ENCODE peak calls at places on chromosome 10, in eight cellular contexts. U is H54, P is uterus, B is upper lobe of left lung, Q is lower leg skin, S is IMR-90, E is K562, T is A549. M is an unnamed sample.

GRCh38 chr10:70595566-70596016 is 7.0 kb downstream of the PRF1 start:
- DNase-seq in U (no peak), P (no peak), B (no peak), Q (no peak), S (no peak), E (peak; percentile 60), T (no peak), M (no peak)

GRCh38 chr10:99292159-99292558 is 37.0 kb upstream of the CNNM1 start:
- DNase-seq in U (no peak), P (no peak), B (no peak), Q (no peak), S (peak; percentile 67), E (no peak), T (no peak), M (no peak)

GRCh38 chr10:82211331-82211730 is 336.3 kb downstream of the NRG3 start:
- DNase-seq in U (no peak), P (no peak), B (no peak), Q (no peak), S (no peak), E (no peak), T (no peak), M (no peak)

GRCh38 chr10:25522946-25523608 is 348.3 kb downstream of the GPR158 start:
- DNase-seq in U (peak; percentile 17), P (no peak), B (no peak), Q (no peak), S (no peak), E (no peak), T (no peak), M (no peak)

GRCh38 chr10:24622781-24623301 is 100.8 kb downstream of the ARHGAP21 start:
- DNase-seq in U (no peak), P (no peak), B (no peak), Q (no peak), S (peak; percentile 66), E (no peak), T (no peak), M (no peak)

GRCh38 chr10:7410800-7411670 is at the start of gene SFMBT2:
- DNase-seq in U (peak; percentile 57), P (peak; percentile 66), B (peak; percentile 93), Q (no peak), S (peak; percentile 49), E (peak; percentile 81), T (peak; percentile 75), M (peak; percentile 72)

GRCh38 chr10:131049051-131049450 is 262.5 kb downstream of the TCERG1L start:
- DNase-seq in U (no peak), P (no peak), B (no peak), Q (no peak), S (no peak), E (no peak), T (no peak), M (no peak)

GRCh38 chr10:89206402-89207180 is 526 bp downstream of the CH25H start:
- DNase-seq in U (no peak), P (peak; percentile 34), B (peak; percentile 86), Q (peak; percentile 30), S (peak; percentile 24), E (no peak), T (no peak), M (no peak)

GRCh38 chr10:70535451-70535850 is 56.9 kb downstream of the PALD1 start:
- DNase-seq in U (no peak), P (no peak), B (no peak), Q (no peak), S (no peak), E (no peak), T (no peak), M (no peak)

GRCh38 chr10:31419394-31420063 is 100.5 kb downstream of the ZEB1 start:
- DNase-seq in U (no peak), P (no peak), B (no peak), Q (no peak), S (peak; percentile 55), E (no peak), T (no peak), M (no peak)

GRCh38 chr10:86594535-86594934 is 59.8 kb upstream of the OPN4 start:
- DNase-seq in U (no peak), P (no peak), B (no peak), Q (no peak), S (peak; percentile 60), E (no peak), T (no peak), M (no peak)

GRCh38 chr10:44132361-44133289 is 252.3 kb downstream of the CXCL12 start:
- DNase-seq in U (no peak), P (peak; percentile 22), B (no peak), Q (peak; percentile 70), S (no peak), E (no peak), T (no peak), M (no peak)

GRCh38 chr10:112360308-112361270 is 13.3 kb upstream of the ACSL5 start:
- DNase-seq in U (peak; percentile 68), P (no peak), B (no peak), Q (peak; percentile 83), S (peak; percentile 21), E (no peak), T (no peak), M (no peak)

GRCh38 chr10:121597504-121598241 is 571 bp downstream of the FGFR2 start:
- DNase-seq in U (no peak), P (peak; percentile 41), B (peak; percentile 87), Q (no peak), S (no peak), E (no peak), T (no peak), M (no peak)

GRCh38 chr10:49327036-49327813 is 28.3 kb downstream of the C10orf71 start:
- DNase-seq in U (no peak), P (no peak), B (no peak), Q (no peak), S (no peak), E (no peak), T (no peak), M (no peak)

GRCh38 chr10:394061-394438 is 258.8 kb downstream of the ZMYND11 start:
- DNase-seq in U (no peak), P (no peak), B (no peak), Q (no peak), S (no peak), E (no peak), T (no peak), M (no peak)

GRCh38 chr10:131427901-131428300 is 116.4 kb upstream of the TCERG1L start:
- DNase-seq in U (no peak), P (no peak), B (no peak), Q (no peak), S (no peak), E (no peak), T (no peak), M (no peak)

GRCh38 chr10:29858352-29859267 is 200.8 kb downstream of the JCAD start:
- DNase-seq in U (peak; percentile 48), P (peak; percentile 63), B (no peak), Q (no peak), S (peak; percentile 82), E (no peak), T (peak; percentile 70), M (no peak)

GRCh38 chr10:12406764-12407400 is 57.5 kb downstream of the CAMK1D start:
- DNase-seq in U (no peak), P (no peak), B (peak; percentile 43), Q (no peak), S (no peak), E (no peak), T (no peak), M (peak; percentile 26)

GRCh38 chr10:124509836-124510535 is 48.4 kb downstream of the LHPP start:
- DNase-seq in U (no peak), P (no peak), B (no peak), Q (no peak), S (no peak), E (no peak), T (no peak), M (no peak)

DNA sequence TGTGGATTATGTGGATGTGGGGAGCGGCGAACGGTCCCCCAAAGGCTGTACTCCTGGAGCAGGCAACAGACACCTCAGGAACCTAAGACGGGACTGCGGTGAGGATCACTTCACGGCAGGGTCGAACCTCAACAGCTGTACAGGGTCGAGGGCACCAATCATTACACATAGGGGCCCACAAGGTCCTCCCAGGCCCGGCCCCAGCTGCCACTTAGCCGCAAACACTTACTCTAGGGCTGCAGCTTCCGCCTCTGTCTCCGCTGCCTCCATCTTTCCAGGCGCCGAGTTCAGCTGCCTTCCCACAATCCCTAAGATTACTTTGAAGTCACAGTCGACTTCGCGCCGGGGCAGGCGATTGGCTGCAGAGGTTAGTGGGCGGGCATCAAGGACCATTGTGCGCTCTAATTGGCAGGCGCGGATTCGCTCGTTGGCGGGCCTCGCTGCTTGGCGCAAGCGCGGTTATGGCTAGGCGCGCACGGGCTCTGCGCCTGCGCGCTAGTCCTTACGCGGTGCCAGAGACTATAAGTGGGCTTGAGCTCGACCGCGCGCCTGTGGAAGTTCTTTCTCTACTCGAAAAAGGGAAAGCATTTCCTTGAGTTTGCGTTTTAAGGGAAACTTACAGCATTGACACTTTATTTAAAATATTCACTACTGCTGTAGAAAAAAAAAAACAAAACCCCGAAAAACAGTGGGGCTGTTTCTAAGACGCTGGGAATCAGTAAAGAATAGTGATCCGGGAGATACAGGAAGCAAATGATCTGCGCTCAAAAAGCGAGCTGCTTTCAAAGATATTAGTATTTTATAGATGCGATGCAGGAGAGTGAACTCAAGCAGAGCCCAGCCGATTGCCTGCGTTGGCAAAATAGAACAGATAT is at the start of gene ZWINT:
- DNase-seq in U (peak; percentile 83), P (peak; percentile 94), B (peak; percentile 98), Q (peak; percentile 94), S (peak; percentile 95), E (peak; percentile 94), T (peak; percentile 79), M (peak; percentile 98)
- TF ChIP-seq POLR2A in U (peak; percentile 68), P (no peak), B (peak; percentile 32), Q (no peak), S (peak; percentile 56), E (peak; percentile 96), T (peak; percentile 59), M (peak; percentile 93)

GRCh38 chr10:79904671-79905321 is 44.1 kb downstream of the SFTPD start:
- DNase-seq in U (peak; percentile 58), P (peak; percentile 59), B (peak; percentile 94), Q (no peak), S (peak; percentile 41), E (peak; percentile 12), T (no peak), M (peak; percentile 84)
- TF ChIP-seq POLR2A in U (peak; percentile 51), P (no peak), B (peak; percentile 45), Q (no peak), S (no peak), E (no peak), T (no peak), M (no peak)

DNA sequence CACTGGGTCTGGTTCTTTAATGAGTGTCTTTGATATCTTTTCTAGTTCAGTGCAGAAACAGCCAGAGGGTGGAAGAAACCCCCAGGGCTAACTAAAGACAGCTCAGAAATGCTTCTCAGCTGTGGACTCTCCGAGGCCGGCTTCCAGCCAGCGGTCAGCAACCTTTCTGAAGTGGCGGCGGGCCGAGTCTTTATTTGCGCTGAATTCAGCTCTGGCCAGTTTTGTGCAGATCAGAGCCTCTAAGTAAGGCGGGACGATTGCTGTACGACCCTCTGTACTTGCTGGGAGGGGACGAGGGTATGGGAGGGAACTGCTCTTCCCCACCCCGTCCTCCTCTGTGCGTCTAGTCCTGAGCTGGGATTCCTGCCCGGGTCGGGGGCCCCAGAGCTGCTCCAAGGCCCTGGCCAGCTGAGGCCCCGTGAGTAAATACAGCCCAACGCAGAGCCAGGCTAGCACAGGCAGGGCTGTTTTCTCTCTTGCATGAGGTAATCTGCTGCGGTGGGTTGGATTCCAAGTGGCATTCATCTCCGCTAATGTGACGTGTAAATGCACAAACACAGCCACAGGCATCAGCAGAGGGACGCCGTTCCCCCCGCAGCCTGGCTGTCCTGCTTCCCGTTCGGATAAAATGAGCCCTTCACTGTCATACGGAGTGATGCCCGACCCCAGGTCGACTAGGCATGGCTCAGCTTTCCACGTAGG is 159.7 kb downstream of the PIP4K2A start:
- DNase-seq in U (no peak), P (peak; percentile 80), B (peak; percentile 73), Q (peak; percentile 23), S (peak; percentile 87), E (no peak), T (no peak), M (no peak)
- TF ChIP-seq POLR2A in U (no peak), P (no peak), B (peak; percentile 7), Q (no peak), S (no peak), E (no peak), T (no peak), M (no peak)

GRCh38 chr10:95550073-95550672 is 11.0 kb downstream of the SORBS1 start:
- DNase-seq in U (no peak), P (no peak), B (no peak), Q (no peak), S (no peak), E (no peak), T (no peak), M (no peak)
- TF ChIP-seq POLR2A in U (no peak), P (no peak), B (no peak), Q (no peak), S (no peak), E (no peak), T (no peak), M (no peak)